ENCODE peak calls at places on chromosome 14, in four cellular contexts. S, N, T and A are unnamed samples.

GRCh38 chr14:90828642-90829487 is 12.6 kb upstream of the TTC7B start:
- DNase-seq in S (no peak), N (no peak), T (no peak), A (no peak)

GRCh38 chr14:34297786-34298520 is 164.1 kb downstream of the SPTSSA start:
- DNase-seq in S (no peak), N (no peak), T (no peak), A (no peak)

GRCh38 chr14:94000986-94001385 is 3.9 kb downstream of the CCDC197 start:
- DNase-seq in S (no peak), N (no peak), T (no peak), A (no peak)

GRCh38 chr14:103444837-103445524 is 59.8 kb downstream of the MARK3 start:
- DNase-seq in S (no peak), N (peak), T (no peak), A (no peak)

GRCh38 chr14:62289471-62289870 is 527.3 kb downstream of the SNAPC1 start:
- DNase-seq in S (no peak), N (no peak), T (no peak), A (no peak)

GRCh38 chr14:56487090-56487667 is 92.4 kb upstream of the TMEM260 start:
- DNase-seq in S (no peak), N (peak), T (peak), A (peak)

GRCh38 chr14:67191768-67192290 is 2.6 kb downstream of the GARIN2 start:
- DNase-seq in S (no peak), N (no peak), T (no peak), A (no peak)

GRCh38 chr14:104318558-104319488 is 180.4 kb downstream of the KIF26A start:
- DNase-seq in S (peak), N (no peak), T (no peak), A (no peak)

GRCh38 chr14:72513994-72514659 is 379.8 kb downstream of the DPF3 start:
- DNase-seq in S (no peak), N (peak), T (peak), A (no peak)